ENCODE peak calls at places on chromosomes 13 and 19, in eight cellular contexts. H, V, A, N, X, Y, U and T are unnamed samples.

GRCh38 chr19:934865-935422 is 9.1 kb downstream of the ARID3A start:
- DNase-seq in H (no peak), V (peak), A (peak), N (no peak), X (peak), Y (peak), U (peak), T (peak)

GRCh38 chr13:98909016-98909415 is 68.8 kb downstream of the DOCK9 start:
- DNase-seq in H (no peak), V (no peak), A (no peak), N (no peak), X (no peak), Y (no peak), U (no peak), T (no peak)

GRCh38 chr13:50894042-50894441 is 15.5 kb upstream of the RNASEH2B start:
- DNase-seq in H (no peak), V (no peak), A (no peak), N (no peak), X (no peak), Y (no peak), U (no peak), T (no peak)

GRCh38 chr13:76330216-76330615 is 556.0 kb downstream of the KCTD12 start:
- DNase-seq in H (no peak), V (no peak), A (no peak), N (no peak), X (no peak), Y (no peak), U (no peak), T (no peak)

GRCh38 chr19:2099937-2100718 is 3.4 kb downstream of the IZUMO4 start:
- DNase-seq in H (no peak), V (no peak), A (no peak), N (no peak), X (no peak), Y (no peak), U (no peak), T (no peak)

GRCh38 chr13:30708541-30708940 is 26.8 kb upstream of the ALOX5AP start:
- DNase-seq in H (no peak), V (no peak), A (no peak), N (no peak), X (no peak), Y (no peak), U (no peak), T (no peak)

GRCh38 chr13:69296130-69296529 is 811.5 kb upstream of the ATXN8OS start:
- DNase-seq in H (no peak), V (no peak), A (no peak), N (no peak), X (no peak), Y (no peak), U (no peak), T (no peak)

GRCh38 chr19:46717034-46717715 is at the start of gene PRKD2:
- DNase-seq in H (peak), V (peak), A (peak), N (peak), X (peak), Y (peak), U (peak), T (peak)

GRCh38 chr13:74986609-74987008 is 495.4 kb downstream of the TBC1D4 start:
- DNase-seq in H (no peak), V (no peak), A (no peak), N (no peak), X (no peak), Y (no peak), U (no peak), T (no peak)

GRCh38 chr13:25372275-25373081 is 704 bp downstream of the ATP8A2 start:
- DNase-seq in H (no peak), V (no peak), A (no peak), N (peak), X (no peak), Y (peak), U (no peak), T (no peak)

GRCh38 chr19:14118165-14119051 is 846 bp upstream of the PRKACA start:
- DNase-seq in H (no peak), V (peak), A (peak), N (no peak), X (peak), Y (peak), U (peak), T (peak)

GRCh38 chr19:27884376-27884775 is 1328.6 kb downstream of the UQCRFS1 start:
- DNase-seq in H (no peak), V (no peak), A (no peak), N (no peak), X (no peak), Y (no peak), U (no peak), T (no peak)

GRCh38 chr13:47503468-47503867 is 497.6 kb downstream of the SUCLA2 start:
- DNase-seq in H (no peak), V (no peak), A (no peak), N (no peak), X (no peak), Y (no peak), U (no peak), T (no peak)

GRCh38 chr19:54248016-54248601 is 5.5 kb upstream of the LILRA6 start:
- DNase-seq in H (no peak), V (peak), A (no peak), N (no peak), X (peak), Y (no peak), U (no peak), T (peak)

GRCh38 chr13:76307157-76307556 is 579.0 kb downstream of the KCTD12 start:
- DNase-seq in H (no peak), V (peak), A (no peak), N (no peak), X (no peak), Y (no peak), U (no peak), T (no peak)

GRCh38 chr19:11737964-11738745 is 591 bp downstream of the ZNF823 start:
- DNase-seq in H (no peak), V (peak), A (peak), N (peak), X (peak), Y (peak), U (peak), T (no peak)

GRCh38 chr19:45098521-45099464 is 5.8 kb downstream of the PPP1R37 start:
- DNase-seq in H (no peak), V (no peak), A (peak), N (no peak), X (no peak), Y (no peak), U (peak), T (no peak)

GRCh38 chr13:26540319-26540718 is 17.2 kb upstream of the WASF3 start:
- DNase-seq in H (no peak), V (no peak), A (no peak), N (no peak), X (no peak), Y (peak), U (no peak), T (no peak)

GRCh38 chr13:19759669-19760068 is 23.1 kb downstream of the PSPC1 start:
- DNase-seq in H (no peak), V (no peak), A (no peak), N (no peak), X (no peak), Y (no peak), U (no peak), T (no peak)

GRCh38 chr13:109154546-109154945 is 525.1 kb downstream of the MYO16 start:
- DNase-seq in H (no peak), V (no peak), A (no peak), N (no peak), X (no peak), Y (no peak), U (no peak), T (no peak)

GRCh38 chr19:30882411-30883005 is 466.7 kb downstream of the TSHZ3 start:
- DNase-seq in H (no peak), V (no peak), A (no peak), N (no peak), X (no peak), Y (no peak), U (no peak), T (no peak)

GRCh38 chr13:83880275-83881027 is 1.8 kb downstream of the SLITRK1 start:
- DNase-seq in H (no peak), V (no peak), A (no peak), N (no peak), X (no peak), Y (no peak), U (no peak), T (no peak)

GRCh38 chr19:55620951-55621672 is 3.3 kb downstream of the ZNF784 start:
- DNase-seq in H (no peak), V (no peak), A (no peak), N (peak), X (no peak), Y (no peak), U (no peak), T (no peak)

GRCh38 chr19:55624109-55625003 is at the start of gene ZNF784:
- DNase-seq in H (peak), V (peak), A (peak), N (peak), X (peak), Y (peak), U (peak), T (peak)

GRCh38 chr19:55623130-55623868 is 1.1 kb downstream of the ZNF784 start:
- DNase-seq in H (no peak), V (no peak), A (no peak), N (peak), X (no peak), Y (peak), U (no peak), T (no peak)

GRCh38 chr19:55621673-55622231 is 2.6 kb downstream of the ZNF784 start:
- DNase-seq in H (no peak), V (no peak), A (peak), N (peak), X (no peak), Y (no peak), U (no peak), T (no peak)

GRCh38 chr19:55622242-55622969 is 2.0 kb downstream of the ZNF784 start:
- DNase-seq in H (no peak), V (no peak), A (peak), N (peak), X (no peak), Y (no peak), U (no peak), T (no peak)
- TF ChIP-seq EP300 in H (no peak), V (no peak), A (no peak), N (no peak), X (no peak), Y (no peak), U (no peak), T (no peak)

GRCh38 chr13:112348642-112349345 is 27.4 kb upstream of the SPACA7 start:
- DNase-seq in H (no peak), V (no peak), A (no peak), N (no peak), X (no peak), Y (no peak), U (no peak), T (no peak)
- H3K4me3 ChIP-seq in H (no peak), V (no peak), A (no peak), N (no peak), X (no peak), Y (no peak), U (no peak), T (no peak)

GRCh38 chr19:18876865-18877264 is 19.1 kb downstream of the CERS1 start:
- DNase-seq in H (no peak), V (no peak), A (no peak), N (no peak), X (no peak), Y (no peak), U (no peak), T (no peak)

GRCh38 chr19:18879579-18880373 is 16.2 kb downstream of the CERS1 start:
- DNase-seq in H (no peak), V (no peak), A (no peak), N (peak), X (no peak), Y (peak), U (peak), T (no peak)

GRCh38 chr19:18878058-18878797 is 17.7 kb downstream of the CERS1 start:
- DNase-seq in H (no peak), V (no peak), A (no peak), N (no peak), X (no peak), Y (no peak), U (no peak), T (no peak)

GRCh38 chr19:18878858-18879578 is 16.9 kb downstream of the CERS1 start:
- DNase-seq in H (no peak), V (no peak), A (no peak), N (no peak), X (no peak), Y (no peak), U (no peak), T (no peak)

GRCh38 chr19:18875726-18876125 is 20.2 kb downstream of the CERS1 start:
- DNase-seq in H (no peak), V (no peak), A (no peak), N (no peak), X (no peak), Y (no peak), U (no peak), T (no peak)
- TF ChIP-seq EP300 in H (no peak), V (no peak), A (no peak), N (no peak), X (no peak), Y (no peak), U (no peak), T (no peak)

GRCh38 chr13:48891586-48891985 is 84.1 kb upstream of the FNDC3A start:
- DNase-seq in H (no peak), V (no peak), A (no peak), N (no peak), X (no peak), Y (no peak), U (no peak), T (no peak)
- H3K4me3 ChIP-seq in H (no peak), V (no peak), A (no peak), N (no peak), X (no peak), Y (no peak), U (no peak), T (no peak)

GRCh38 chr19:42132030-42132628 is at the start of gene POU2F2:
- DNase-seq in H (no peak), V (peak), A (no peak), N (peak), X (no peak), Y (no peak), U (peak), T (no peak)
- TF ChIP-seq EP300 in H (no peak), V (no peak), A (no peak), N (no peak), X (no peak), Y (no peak), U (no peak), T (no peak)

GRCh38 chr19:18775586-18776287 is 15.4 kb downstream of the COMP start:
- DNase-seq in H (no peak), V (no peak), A (no peak), N (peak), X (no peak), Y (no peak), U (no peak), T (no peak)
- H3K4me3 ChIP-seq in H (no peak), V (no peak), A (no peak), N (no peak), X (no peak), Y (no peak), U (no peak), T (no peak)

GRCh38 chr19:35907377-35907745 is 734 bp downstream of the TYROBP start:
- DNase-seq in H (no peak), V (no peak), A (no peak), N (no peak), X (no peak), Y (peak), U (no peak), T (no peak)

GRCh38 chr19:35905178-35905727 is 2.8 kb downstream of the TYROBP start:
- DNase-seq in H (no peak), V (no peak), A (no peak), N (no peak), X (no peak), Y (no peak), U (no peak), T (no peak)

GRCh38 chr19:35909684-35910035 is 1.6 kb upstream of the TYROBP start:
- DNase-seq in H (no peak), V (no peak), A (no peak), N (no peak), X (no peak), Y (no peak), U (no peak), T (no peak)

GRCh38 chr19:35908977-35909683 is 1.0 kb upstream of the TYROBP start:
- DNase-seq in H (no peak), V (peak), A (no peak), N (peak), X (peak), Y (no peak), U (peak), T (peak)

DNA sequence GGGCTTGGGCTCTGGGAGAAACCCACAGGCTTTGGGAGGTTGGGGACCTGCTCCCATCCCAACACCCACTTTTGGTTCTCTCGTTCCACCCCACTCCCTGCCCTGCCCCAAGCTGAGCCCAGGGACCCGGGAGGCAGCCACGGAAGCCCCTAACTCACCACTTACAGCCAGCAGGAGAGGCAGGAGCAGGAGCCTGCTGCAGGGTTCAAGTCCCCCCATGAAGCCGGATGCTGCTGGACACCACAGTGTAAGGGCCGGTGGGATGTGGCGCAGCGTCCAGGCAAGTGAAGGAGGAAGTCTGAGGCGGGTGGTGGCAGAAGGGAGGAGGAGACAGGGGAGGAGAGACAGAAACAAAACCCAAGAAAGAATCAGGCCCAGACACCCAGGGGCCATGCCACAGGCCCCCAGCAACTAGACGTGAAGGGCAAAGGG is at the start of gene TYROBP:
- DNase-seq in H (no peak), V (peak), A (no peak), N (no peak), X (no peak), Y (no peak), U (no peak), T (no peak)
- TF ChIP-seq EP300 in H (no peak), V (no peak), A (no peak), N (no peak), X (no peak), Y (no peak), U (no peak), T (no peak)